ENCODE peak calls at places on chromosomes 13 and 19, in four cellular contexts. J is Panc1, U is choroid plexus epithelial cell, V is adrenal gland. A is an unnamed sample.
A peak's percentile ranks its signal among the peaks of the same experiment; 100 is the strongest.

GRCh38 chr13:31377946-31378345 is 178.2 kb downstream of the B3GLCT start:
- DNase-seq in U (no peak), J (no peak), V (no peak), A (no peak)

GRCh38 chr19:47663911-47664771 is 49.1 kb upstream of the EHD2 start:
- DNase-seq in J (no peak), U (peak; percentile 100), V (peak; percentile 84), A (peak; percentile 100)

GRCh38 chr19:49749055-49749716 is 13.9 kb downstream of the TSKS start:
- DNase-seq in V (no peak), U (peak; percentile 54), J (no peak), A (no peak)

GRCh38 chr19:46813570-46814358 is 25.4 kb upstream of the SLC1A5 start:
- DNase-seq in U (peak; percentile 93), V (peak; percentile 74), J (no peak), A (peak; percentile 37)

GRCh38 chr13:42602910-42603309 is 29.0 kb downstream of the TNFSF11 start:
- DNase-seq in J (no peak), U (no peak), V (no peak), A (peak; percentile 28)

GRCh38 chr19:55640043-55640576 is 692 bp upstream of the ZNF580 start:
- DNase-seq in J (no peak), V (peak; percentile 80), U (peak; percentile 83), A (peak; percentile 63)

GRCh38 chr19:47093254-47093653 is 20.3 kb downstream of the ZC3H4 start:
- DNase-seq in V (no peak), U (peak; percentile 35), J (no peak), A (no peak)

GRCh38 chr13:23848639-23849282 is 40.4 kb downstream of the MIPEP start:
- DNase-seq in U (no peak), J (no peak), V (no peak), A (peak; percentile 28)

GRCh38 chr13:110232146-110232545 is 74.8 kb downstream of the COL4A1 start:
- DNase-seq in U (no peak), J (no peak), V (no peak), A (no peak)

GRCh38 chr19:46481947-46482346 is 10.6 kb upstream of the PNMA8A start:
- DNase-seq in U (no peak), V (no peak), J (no peak), A (peak; percentile 88)

GRCh38 chr19:45112111-45112827 is 19.3 kb downstream of the PPP1R37 start:
- DNase-seq in U (no peak), V (no peak), J (no peak), A (no peak)

GRCh38 chr19:18875726-18876125 is 20.2 kb downstream of the CERS1 start:
- DNase-seq in V (no peak), U (peak; percentile 41), J (no peak), A (no peak)

GRCh38 chr19:42363614-42364346 is 26.3 kb downstream of the CNFN start:
- DNase-seq in J (no peak), U (no peak), V (no peak), A (no peak)

GRCh38 chr13:29384466-29384865 is 211.0 kb downstream of the SLC7A1 start:
- DNase-seq in V (no peak), J (no peak), U (no peak), A (no peak)

GRCh38 chr19:47813304-47813994 is 8.3 kb upstream of the CRX start:
- DNase-seq in U (peak; percentile 59), V (peak; percentile 66), J (no peak), A (peak; percentile 39)

GRCh38 chr13:43545317-43545874 is 241.4 kb downstream of the ENOX1 start:
- DNase-seq in U (peak; percentile 55), J (no peak), V (no peak), A (peak; percentile 60)

GRCh38 chr19:16041571-16042386 is 34.5 kb upstream of the TPM4 start:
- DNase-seq in U (peak; percentile 67), V (peak; percentile 79), J (peak; percentile 46), A (peak; percentile 80)
- TF ChIP-seq CTCF in U (peak; percentile 91), V (peak; percentile 93), J (peak; percentile 95), A (peak; percentile 89)

GRCh38 chr19:39187552-39187943 is 9.2 kb upstream of the NCCRP1 start:
- DNase-seq in V (no peak), U (no peak), J (no peak), A (no peak)
- TF ChIP-seq CTCF in V (no peak), U (no peak), J (no peak), A (no peak)

DNA sequence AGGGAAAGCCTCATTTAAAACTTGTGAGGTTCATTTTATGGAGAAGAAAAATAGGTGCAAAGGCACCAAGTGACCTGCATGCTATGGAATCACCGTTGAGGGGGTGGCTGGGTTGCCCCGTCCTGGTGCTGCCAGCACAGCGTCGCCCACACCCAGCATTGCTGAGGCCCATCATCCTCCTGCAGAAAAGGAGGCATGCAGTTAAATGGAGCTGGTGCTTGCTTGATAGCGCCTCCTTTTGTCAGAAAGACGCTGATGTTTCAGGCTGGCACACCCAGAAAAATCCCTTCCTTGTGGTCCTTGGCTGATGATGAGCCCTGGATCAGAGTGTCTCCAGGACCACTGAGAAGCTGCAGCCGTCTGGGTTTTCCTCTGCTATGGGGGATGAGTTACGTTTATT is 36.9 kb downstream of the DHRS12 start:
- DNase-seq in J (no peak), U (no peak), V (no peak), A (no peak)
- TF ChIP-seq CTCF in J (peak; percentile 40), U (peak; percentile 34), V (no peak), A (no peak)

GRCh38 chr13:64446372-64446771 is 2783.8 kb downstream of the PCDH9 start:
- DNase-seq in V (no peak), U (peak; percentile 65), J (no peak), A (no peak)
- TF ChIP-seq CTCF in V (no peak), U (peak; percentile 78), J (peak; percentile 48), A (no peak)

GRCh38 chr13:111531505-111531904 is 211.1 kb downstream of the TEX29 start:
- DNase-seq in J (no peak), U (peak; percentile 20), V (no peak), A (no peak)
- TF ChIP-seq CTCF in J (peak; percentile 37), U (peak; percentile 7), V (no peak), A (no peak)

DNA sequence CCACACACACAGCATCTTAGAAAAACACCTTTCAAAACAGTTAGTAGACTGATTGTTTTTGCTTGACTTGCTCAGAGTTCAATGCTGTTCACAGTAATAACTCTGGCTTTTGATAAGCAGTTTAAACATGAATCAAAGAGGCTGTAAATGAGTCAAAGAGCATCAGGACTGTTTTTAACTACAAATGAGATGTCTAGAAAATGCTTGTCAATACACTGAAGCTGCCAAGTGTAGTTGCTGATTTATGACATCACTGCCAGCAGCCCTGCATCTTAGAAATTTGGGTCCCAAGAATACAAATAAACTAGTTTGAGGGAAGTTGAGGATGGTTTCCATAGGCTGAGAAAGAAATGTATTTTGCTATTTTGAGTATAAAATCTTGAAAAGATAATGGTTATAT is 2057.1 kb upstream of the PCDH20 start:
- DNase-seq in V (no peak), U (no peak), J (no peak), A (no peak)
- TF ChIP-seq CTCF in V (no peak), U (no peak), J (no peak), A (no peak)

DNA sequence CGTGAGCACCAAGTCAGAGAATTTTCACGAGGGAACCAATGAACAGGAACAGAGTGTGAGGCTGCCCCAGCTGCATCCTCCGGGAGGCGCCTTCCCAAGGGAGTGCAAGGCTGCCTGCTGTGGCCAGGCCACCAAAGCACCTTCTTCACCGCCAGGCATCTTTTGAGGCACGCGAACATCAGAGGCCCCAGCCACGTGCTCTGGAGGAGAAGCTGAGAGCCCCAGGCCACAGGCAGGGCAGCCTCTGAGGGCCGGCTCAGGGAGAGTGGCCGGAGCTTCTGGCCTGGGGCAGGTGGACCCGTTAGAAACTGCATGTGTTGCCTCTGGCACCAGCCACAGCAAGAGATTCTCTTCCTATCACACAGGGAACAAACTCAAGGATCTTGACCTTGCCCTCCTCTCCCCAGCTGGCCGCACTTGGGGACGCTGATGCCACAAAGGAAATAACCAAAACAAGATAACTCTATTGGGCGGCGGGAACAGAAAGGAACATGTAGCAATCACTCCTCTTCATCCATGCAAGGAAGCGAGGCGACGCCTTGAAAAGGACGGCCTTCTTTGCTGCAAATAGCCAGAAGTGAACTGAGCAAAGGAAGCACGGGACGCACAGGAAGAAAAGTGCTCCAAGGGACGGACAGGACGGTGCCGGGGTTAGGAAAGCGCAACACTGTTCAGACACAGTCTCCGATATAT is 19.9 kb downstream of the GAS6 start:
- DNase-seq in J (no peak), U (no peak), V (peak; percentile 55), A (no peak)
- TF ChIP-seq CTCF in J (no peak), U (no peak), V (no peak), A (no peak)

A was measured in fibroblast of the aortic adventitia.